ENCODE peak calls at places on chromosomes 11 and 22, in seven cellular contexts. One of them, this sample, is unnamed. For H3F3A, the result is how much of the 10 kb centered on the place peaks cover.

GRCh38 chr11:69905611-69906452 is 86.6 kb upstream of the FGF3 start:
- DNase-seq in MM.1S: no peak
- DNase-seq in SK-N-SH: peak
- DNase-seq in GM23338: no peak
- DNase-seq in GM23248: no peak
- DNase-seq in PC-3: no peak
- DNase-seq in neural progenitor cell: no peak
- DNase-seq in this sample: no peak

GRCh38 chr11:115215694-115216615 is 288.3 kb downstream of the CADM1 start:
- DNase-seq in GM23248: peak
- DNase-seq in PC-3: no peak
- DNase-seq in SK-N-SH: no peak
- DNase-seq in GM23338: peak
- DNase-seq in neural progenitor cell: peak
- DNase-seq in MM.1S: no peak
- DNase-seq in this sample: no peak

GRCh38 chr22:32204856-32205722 is at the start of gene RFPL2:
- DNase-seq in PC-3: no peak
- DNase-seq in neural progenitor cell: peak
- DNase-seq in GM23338: peak
- DNase-seq in MM.1S: no peak
- DNase-seq in GM23248: peak
- DNase-seq in SK-N-SH: peak
- DNase-seq in this sample: no peak

GRCh38 chr11:132780051-132780450 is 752.2 kb downstream of the OPCML start:
- DNase-seq in GM23248: no peak
- DNase-seq in GM23338: no peak
- DNase-seq in SK-N-SH: no peak
- DNase-seq in neural progenitor cell: no peak
- DNase-seq in MM.1S: no peak
- DNase-seq in PC-3: no peak
- DNase-seq in this sample: no peak

GRCh38 chr11:134542401-134543143 is 130.5 kb upstream of the B3GAT1 start:
- DNase-seq in PC-3: peak
- DNase-seq in GM23338: no peak
- DNase-seq in MM.1S: no peak
- DNase-seq in neural progenitor cell: no peak
- DNase-seq in GM23248: no peak
- DNase-seq in SK-N-SH: no peak
- DNase-seq in this sample: peak

GRCh38 chr11:133794205-133794604 is 51.1 kb downstream of the SPATA19 start:
- DNase-seq in SK-N-SH: no peak
- DNase-seq in GM23338: no peak
- DNase-seq in MM.1S: no peak
- DNase-seq in PC-3: no peak
- DNase-seq in neural progenitor cell: no peak
- DNase-seq in GM23248: no peak
- DNase-seq in this sample: no peak

GRCh38 chr11:289145-289705 is 299 bp downstream of the PGGHG start:
- DNase-seq in PC-3: no peak
- DNase-seq in MM.1S: no peak
- DNase-seq in SK-N-SH: no peak
- DNase-seq in neural progenitor cell: no peak
- DNase-seq in GM23248: no peak
- DNase-seq in GM23338: no peak
- DNase-seq in this sample: no peak

GRCh38 chr11:117933930-117934329 is 4.7 kb upstream of the TMPRSS13 start:
- DNase-seq in neural progenitor cell: peak
- DNase-seq in MM.1S: no peak
- DNase-seq in PC-3: no peak
- DNase-seq in SK-N-SH: no peak
- DNase-seq in GM23248: no peak
- DNase-seq in GM23338: peak
- DNase-seq in this sample: no peak

GRCh38 chr11:132318421-132319157 is 948.2 kb downstream of the NTM start:
- DNase-seq in neural progenitor cell: no peak
- DNase-seq in PC-3: peak
- DNase-seq in MM.1S: no peak
- DNase-seq in GM23248: peak
- DNase-seq in GM23338: no peak
- DNase-seq in SK-N-SH: no peak
- DNase-seq in this sample: no peak

GRCh38 chr11:130945945-130946344 is 29.7 kb upstream of the SNX19 start:
- DNase-seq in MM.1S: no peak
- DNase-seq in SK-N-SH: no peak
- DNase-seq in PC-3: peak
- DNase-seq in GM23338: no peak
- DNase-seq in neural progenitor cell: no peak
- DNase-seq in GM23248: peak
- DNase-seq in this sample: no peak

GRCh38 chr11:133104014-133104753 is 428.1 kb downstream of the OPCML start:
- DNase-seq in neural progenitor cell: no peak
- DNase-seq in PC-3: no peak
- DNase-seq in MM.1S: no peak
- DNase-seq in GM23248: no peak
- DNase-seq in SK-N-SH: no peak
- DNase-seq in GM23338: no peak
- DNase-seq in this sample: no peak

GRCh38 chr11:18065572-18065971 is 19.5 kb upstream of the TPH1 start:
- DNase-seq in PC-3: no peak
- DNase-seq in SK-N-SH: no peak
- DNase-seq in MM.1S: no peak
- DNase-seq in neural progenitor cell: no peak
- DNase-seq in GM23338: no peak
- DNase-seq in GM23248: no peak
- DNase-seq in this sample: no peak

GRCh38 chr11:114068327-114068726 is 8.8 kb downstream of the ZBTB16 start:
- DNase-seq in PC-3: no peak
- DNase-seq in neural progenitor cell: no peak
- DNase-seq in GM23248: no peak
- DNase-seq in GM23338: no peak
- DNase-seq in MM.1S: no peak
- DNase-seq in SK-N-SH: no peak
- DNase-seq in this sample: no peak

GRCh38 chr22:22941831-22942510 is 54.4 kb downstream of the IGLL5 start:
- DNase-seq in GM23248: no peak
- DNase-seq in GM23338: no peak
- DNase-seq in neural progenitor cell: no peak
- DNase-seq in PC-3: no peak
- DNase-seq in MM.1S: no peak
- DNase-seq in SK-N-SH: no peak
- DNase-seq in this sample: no peak

GRCh38 chr11:31557991-31558390 is 48.4 kb downstream of the ELP4 start:
- DNase-seq in SK-N-SH: no peak
- DNase-seq in GM23338: peak
- DNase-seq in MM.1S: no peak
- DNase-seq in PC-3: no peak
- DNase-seq in GM23248: no peak
- DNase-seq in neural progenitor cell: peak
- DNase-seq in this sample: no peak

GRCh38 chr11:105244157-105244820 is 104.7 kb upstream of the CARD18 start:
- DNase-seq in SK-N-SH: no peak
- DNase-seq in PC-3: peak
- DNase-seq in neural progenitor cell: no peak
- DNase-seq in GM23248: peak
- DNase-seq in GM23338: no peak
- DNase-seq in MM.1S: peak
- DNase-seq in this sample: peak

DNA sequence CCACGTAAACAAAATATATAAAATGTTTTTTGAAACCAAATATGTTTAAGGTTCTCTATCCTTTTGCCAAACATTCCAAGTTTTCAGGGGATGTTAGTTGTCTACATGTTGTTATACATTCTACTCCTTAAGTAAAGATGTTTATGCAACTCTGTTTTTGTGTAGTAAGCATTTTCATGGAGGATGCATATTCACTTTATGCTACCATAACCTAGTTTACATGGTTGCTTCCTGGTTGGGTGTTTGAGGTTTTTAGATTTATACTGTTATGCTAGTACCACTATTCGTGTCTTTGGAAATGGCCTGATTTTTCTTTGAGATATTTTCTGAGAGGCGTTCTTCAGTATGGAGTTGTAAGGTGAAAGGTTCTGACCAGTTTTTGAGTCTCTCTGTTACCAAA is 131.1 kb upstream of the SORL1-AS1 start:
- DNase-seq in neural progenitor cell: no peak
- DNase-seq in PC-3: no peak
- DNase-seq in GM23248: no peak
- DNase-seq in SK-N-SH: no peak
- DNase-seq in GM23338: no peak
- DNase-seq in MM.1S: no peak
- DNase-seq in this sample: no peak
- H3F3A ChIP-seq in neural progenitor cell: under half
- H3F3A ChIP-seq in PC-3: under half
- H3F3A ChIP-seq in GM23248: under half
- H3F3A ChIP-seq in SK-N-SH: under half
- H3F3A ChIP-seq in GM23338: under half
- H3F3A ChIP-seq in MM.1S: under half
- H3F3A ChIP-seq in this sample: under half

DNA sequence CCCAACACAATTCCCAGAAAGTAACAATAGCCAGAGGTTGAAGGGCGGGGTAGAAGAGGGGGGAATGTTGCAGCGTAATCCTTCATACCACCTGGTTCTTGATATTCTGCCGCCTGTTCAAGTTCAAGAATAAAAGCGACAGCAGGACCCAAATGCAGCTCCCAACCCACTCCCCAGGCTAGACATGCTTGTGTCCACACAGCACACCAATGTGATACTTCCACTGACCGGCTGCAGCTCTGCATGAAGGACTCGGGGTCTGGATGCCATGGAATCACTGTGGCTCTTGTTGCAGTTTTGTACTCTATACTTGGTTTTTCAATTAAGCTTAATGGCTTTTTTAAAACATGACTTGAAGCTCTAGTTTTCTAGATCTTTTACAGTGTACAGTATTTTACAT is 6.5 kb downstream of the SRPRA start:
- DNase-seq in GM23338: no peak
- DNase-seq in PC-3: no peak
- DNase-seq in SK-N-SH: no peak
- DNase-seq in neural progenitor cell: no peak
- DNase-seq in GM23248: no peak
- DNase-seq in MM.1S: no peak
- DNase-seq in this sample: no peak
- H3F3A ChIP-seq in GM23338: under half
- H3F3A ChIP-seq in PC-3: under half
- H3F3A ChIP-seq in SK-N-SH: under half
- H3F3A ChIP-seq in neural progenitor cell: under half
- H3F3A ChIP-seq in GM23248: under half
- H3F3A ChIP-seq in MM.1S: under half
- H3F3A ChIP-seq in this sample: under half

DNA sequence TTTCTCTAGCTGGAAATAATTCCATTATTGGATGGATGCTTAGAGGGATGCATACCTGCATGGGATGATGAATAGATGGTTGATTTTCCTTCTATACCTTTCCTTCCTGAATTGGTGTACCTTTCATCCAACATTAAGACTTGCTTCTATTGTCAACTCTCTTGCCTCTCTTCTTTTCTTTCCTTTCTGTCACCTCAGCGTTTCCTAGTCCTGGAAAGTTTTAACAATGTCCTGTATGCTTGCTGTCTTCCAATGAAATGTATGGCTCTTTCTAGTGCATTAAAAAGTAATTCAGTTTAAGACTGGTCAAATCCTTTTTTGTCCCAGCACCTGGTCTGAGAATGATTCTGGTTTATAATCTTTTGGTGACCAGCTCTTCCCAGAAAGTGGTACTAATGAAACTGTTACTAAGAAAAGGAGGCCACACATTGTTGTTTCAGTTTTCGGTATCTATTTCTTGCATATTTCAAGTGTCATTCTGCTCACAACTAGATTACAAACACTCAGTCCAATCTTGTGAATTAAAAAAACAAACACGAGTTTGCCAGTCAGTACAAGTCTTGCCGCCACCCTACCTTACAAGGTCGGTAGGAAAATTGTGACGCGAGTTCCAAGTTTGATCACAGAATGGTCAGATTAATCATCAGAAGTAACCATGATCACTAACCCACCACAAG is 8.0 kb downstream of the POU2AF1 start:
- DNase-seq in PC-3: no peak
- DNase-seq in GM23248: no peak
- DNase-seq in SK-N-SH: no peak
- DNase-seq in GM23338: no peak
- DNase-seq in neural progenitor cell: no peak
- DNase-seq in MM.1S: peak
- DNase-seq in this sample: no peak
- H3F3A ChIP-seq in PC-3: under half
- H3F3A ChIP-seq in GM23248: under half
- H3F3A ChIP-seq in SK-N-SH: under half
- H3F3A ChIP-seq in GM23338: under half
- H3F3A ChIP-seq in neural progenitor cell: under half
- H3F3A ChIP-seq in MM.1S: half or more
- H3F3A ChIP-seq in this sample: under half

DNA sequence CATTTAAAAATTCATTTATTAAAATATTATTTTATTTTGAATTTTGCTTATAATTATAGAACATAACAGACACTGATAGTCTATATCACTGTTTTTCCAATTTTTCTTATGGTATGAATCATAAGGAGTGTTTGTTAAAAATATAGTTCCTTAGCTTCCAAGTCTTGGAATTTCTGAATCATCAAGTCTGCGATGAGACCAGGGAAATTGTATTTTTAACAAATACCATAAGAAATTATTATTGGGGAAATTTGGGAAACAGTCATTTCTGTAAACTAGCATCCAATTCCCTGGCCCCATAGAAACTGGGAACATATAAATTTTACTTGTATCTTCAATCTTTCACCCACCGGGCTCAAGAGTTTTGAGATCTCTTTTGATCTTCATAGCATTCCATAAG is 38.0 kb upstream of the PICALM start:
- DNase-seq in SK-N-SH: no peak
- DNase-seq in GM23338: no peak
- DNase-seq in neural progenitor cell: no peak
- DNase-seq in MM.1S: no peak
- DNase-seq in PC-3: no peak
- DNase-seq in GM23248: peak
- DNase-seq in this sample: no peak
- H3F3A ChIP-seq in SK-N-SH: under half
- H3F3A ChIP-seq in GM23338: under half
- H3F3A ChIP-seq in neural progenitor cell: under half
- H3F3A ChIP-seq in MM.1S: under half
- H3F3A ChIP-seq in PC-3: under half
- H3F3A ChIP-seq in GM23248: under half
- H3F3A ChIP-seq in this sample: under half

DNA sequence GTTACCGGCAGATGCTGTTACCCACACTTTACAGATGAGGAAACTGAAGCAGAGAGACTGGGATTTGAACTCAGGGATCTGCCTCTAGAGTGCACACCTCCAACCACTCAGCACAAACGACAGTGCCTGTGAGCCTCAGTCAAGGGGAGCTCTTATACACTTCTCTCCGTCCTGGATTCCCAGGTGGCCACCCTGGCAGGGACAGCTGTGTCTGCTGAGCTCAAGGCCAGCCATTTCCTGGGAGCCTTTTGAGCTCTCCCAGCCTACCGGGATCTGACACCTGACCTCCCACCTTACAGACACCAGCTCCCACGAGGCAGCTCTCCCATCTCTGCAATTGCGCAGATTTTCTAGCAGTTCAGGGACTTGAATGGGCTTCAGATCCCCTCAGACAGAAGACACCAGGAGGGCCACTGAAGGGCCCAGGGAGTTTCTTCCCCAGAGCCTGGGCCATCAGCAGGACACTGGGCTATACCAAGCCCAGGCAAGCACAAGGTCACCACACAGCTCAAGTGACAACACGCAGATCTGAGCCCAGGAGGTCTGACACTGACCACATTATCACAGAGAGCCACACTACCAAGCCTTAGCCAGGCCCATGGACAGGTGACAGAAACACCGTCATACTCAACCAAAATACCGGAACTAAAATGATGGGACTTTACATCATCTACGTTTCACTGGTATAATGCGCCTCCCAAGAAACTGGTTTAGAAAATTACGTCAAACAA is 17.1 kb downstream of the PDGFB start:
- DNase-seq in neural progenitor cell: no peak
- DNase-seq in SK-N-SH: no peak
- DNase-seq in PC-3: no peak
- DNase-seq in GM23248: no peak
- DNase-seq in GM23338: no peak
- DNase-seq in MM.1S: no peak
- DNase-seq in this sample: no peak
- H3F3A ChIP-seq in neural progenitor cell: under half
- H3F3A ChIP-seq in SK-N-SH: under half
- H3F3A ChIP-seq in PC-3: under half
- H3F3A ChIP-seq in GM23248: under half
- H3F3A ChIP-seq in GM23338: under half
- H3F3A ChIP-seq in MM.1S: under half
- H3F3A ChIP-seq in this sample: under half

This sample was measured in PC-9.